ENCODE peak calls at places on chromosomes 12 and 14, in eight cellular contexts. One of them, this sample, is unnamed.
A peak's percentile ranks its signal among the peaks of the same experiment; 100 is the strongest.

GRCh38 chr14:55581011-55581806 is 1.2 kb downstream of the KTN1 start:
- DNase-seq in CD4-positive, alpha-beta T cell: peak; percentile 15
- DNase-seq in B cell: peak; percentile 38
- DNase-seq in fibroblast of pulmonary artery: peak; percentile 38
- DNase-seq in RWPE1: peak; percentile 35
- DNase-seq in endothelial cell of umbilical vein: peak; percentile 47
- DNase-seq in PC-3: peak; percentile 65
- DNase-seq in neural crest cell: peak; percentile 21
- DNase-seq in this sample: no peak

GRCh38 chr12:115261249-115261648 is 577.3 kb upstream of the TBX3 start:
- DNase-seq in CD4-positive, alpha-beta T cell: no peak
- DNase-seq in fibroblast of pulmonary artery: no peak
- DNase-seq in endothelial cell of umbilical vein: no peak
- DNase-seq in B cell: no peak
- DNase-seq in neural crest cell: no peak
- DNase-seq in RWPE1: no peak
- DNase-seq in PC-3: no peak
- DNase-seq in this sample: no peak

GRCh38 chr14:76924363-76925151 is 98.3 kb downstream of the LRRC74A start:
- DNase-seq in CD4-positive, alpha-beta T cell: peak; percentile 29
- DNase-seq in RWPE1: no peak
- DNase-seq in B cell: no peak
- DNase-seq in fibroblast of pulmonary artery: no peak
- DNase-seq in endothelial cell of umbilical vein: no peak
- DNase-seq in neural crest cell: no peak
- DNase-seq in PC-3: no peak
- DNase-seq in this sample: no peak

GRCh38 chr12:48352157-48352775 is 1.5 kb upstream of the ZNF641 start:
- DNase-seq in neural crest cell: no peak
- DNase-seq in RWPE1: no peak
- DNase-seq in endothelial cell of umbilical vein: no peak
- DNase-seq in PC-3: no peak
- DNase-seq in B cell: no peak
- DNase-seq in fibroblast of pulmonary artery: no peak
- DNase-seq in CD4-positive, alpha-beta T cell: no peak
- DNase-seq in this sample: no peak

GRCh38 chr12:851913-852312 is 97.6 kb downstream of the RAD52 start:
- DNase-seq in B cell: no peak
- DNase-seq in fibroblast of pulmonary artery: peak; percentile 83
- DNase-seq in PC-3: peak; percentile 73
- DNase-seq in neural crest cell: no peak
- DNase-seq in endothelial cell of umbilical vein: peak; percentile 76
- DNase-seq in RWPE1: peak; percentile 36
- DNase-seq in CD4-positive, alpha-beta T cell: no peak
- DNase-seq in this sample: peak; percentile 27

GRCh38 chr14:22998324-22999012 is 11.5 kb downstream of the C14orf93 start:
- DNase-seq in fibroblast of pulmonary artery: no peak
- DNase-seq in endothelial cell of umbilical vein: no peak
- DNase-seq in neural crest cell: no peak
- DNase-seq in PC-3: no peak
- DNase-seq in RWPE1: no peak
- DNase-seq in B cell: no peak
- DNase-seq in CD4-positive, alpha-beta T cell: no peak
- DNase-seq in this sample: no peak

GRCh38 chr12:11814362-11814761 is 164.9 kb downstream of the ETV6 start:
- DNase-seq in PC-3: peak; percentile 54
- DNase-seq in RWPE1: peak; percentile 43
- DNase-seq in endothelial cell of umbilical vein: peak; percentile 76
- DNase-seq in fibroblast of pulmonary artery: peak; percentile 64
- DNase-seq in neural crest cell: no peak
- DNase-seq in CD4-positive, alpha-beta T cell: no peak
- DNase-seq in B cell: no peak
- DNase-seq in this sample: no peak

GRCh38 chr14:21070083-21070609 is at the start of gene ARHGEF40:
- DNase-seq in RWPE1: peak; percentile 43
- DNase-seq in B cell: peak; percentile 67
- DNase-seq in PC-3: peak; percentile 30
- DNase-seq in CD4-positive, alpha-beta T cell: no peak
- DNase-seq in neural crest cell: peak; percentile 62
- DNase-seq in fibroblast of pulmonary artery: peak; percentile 41
- DNase-seq in endothelial cell of umbilical vein: peak; percentile 8
- DNase-seq in this sample: no peak

GRCh38 chr12:65490193-65490592 is 211.7 kb downstream of the MSRB3 start:
- DNase-seq in fibroblast of pulmonary artery: peak; percentile 44
- DNase-seq in CD4-positive, alpha-beta T cell: no peak
- DNase-seq in B cell: no peak
- DNase-seq in endothelial cell of umbilical vein: peak; percentile 19
- DNase-seq in PC-3: peak; percentile 35
- DNase-seq in RWPE1: no peak
- DNase-seq in neural crest cell: no peak
- DNase-seq in this sample: no peak

GRCh38 chr14:102042699-102043098 is 44.1 kb downstream of the HSP90AA1 start:
- DNase-seq in fibroblast of pulmonary artery: no peak
- DNase-seq in RWPE1: no peak
- DNase-seq in CD4-positive, alpha-beta T cell: no peak
- DNase-seq in B cell: no peak
- DNase-seq in PC-3: no peak
- DNase-seq in neural crest cell: no peak
- DNase-seq in endothelial cell of umbilical vein: no peak
- DNase-seq in this sample: no peak

GRCh38 chr12:57727758-57728395 is 10.7 kb downstream of the AGAP2 start:
- DNase-seq in PC-3: no peak
- DNase-seq in endothelial cell of umbilical vein: no peak
- DNase-seq in neural crest cell: no peak
- DNase-seq in RWPE1: no peak
- DNase-seq in CD4-positive, alpha-beta T cell: no peak
- DNase-seq in fibroblast of pulmonary artery: no peak
- DNase-seq in B cell: no peak
- DNase-seq in this sample: no peak

GRCh38 chr12:121797937-121798801 is 4.7 kb upstream of the RHOF start:
- DNase-seq in PC-3: peak; percentile 62
- DNase-seq in fibroblast of pulmonary artery: no peak
- DNase-seq in B cell: no peak
- DNase-seq in CD4-positive, alpha-beta T cell: no peak
- DNase-seq in RWPE1: no peak
- DNase-seq in endothelial cell of umbilical vein: peak; percentile 55
- DNase-seq in neural crest cell: no peak
- DNase-seq in this sample: no peak

GRCh38 chr14:27184371-27184901 is 586.6 kb upstream of the NOVA1 start:
- DNase-seq in endothelial cell of umbilical vein: peak; percentile 7
- DNase-seq in fibroblast of pulmonary artery: peak; percentile 5
- DNase-seq in PC-3: peak; percentile 40
- DNase-seq in B cell: no peak
- DNase-seq in CD4-positive, alpha-beta T cell: no peak
- DNase-seq in RWPE1: no peak
- DNase-seq in neural crest cell: no peak
- DNase-seq in this sample: no peak

GRCh38 chr14:76698191-76698590 is 63.1 kb upstream of the VASH1 start:
- DNase-seq in endothelial cell of umbilical vein: no peak
- DNase-seq in CD4-positive, alpha-beta T cell: no peak
- DNase-seq in neural crest cell: no peak
- DNase-seq in fibroblast of pulmonary artery: no peak
- DNase-seq in PC-3: no peak
- DNase-seq in RWPE1: no peak
- DNase-seq in B cell: no peak
- DNase-seq in this sample: no peak

GRCh38 chr12:30067156-30067555 is 283.4 kb upstream of the TMTC1 start:
- DNase-seq in CD4-positive, alpha-beta T cell: no peak
- DNase-seq in PC-3: no peak
- DNase-seq in B cell: no peak
- DNase-seq in endothelial cell of umbilical vein: no peak
- DNase-seq in neural crest cell: no peak
- DNase-seq in fibroblast of pulmonary artery: peak; percentile 23
- DNase-seq in RWPE1: no peak
- DNase-seq in this sample: no peak

GRCh38 chr12:56104815-56105476 is 587 bp downstream of the PA2G4 start:
- DNase-seq in neural crest cell: no peak
- DNase-seq in endothelial cell of umbilical vein: peak; percentile 32
- DNase-seq in CD4-positive, alpha-beta T cell: peak; percentile 15
- DNase-seq in B cell: no peak
- DNase-seq in RWPE1: no peak
- DNase-seq in fibroblast of pulmonary artery: no peak
- DNase-seq in PC-3: peak; percentile 13
- DNase-seq in this sample: no peak

GRCh38 chr12:32027684-32028355 is 68.6 kb downstream of the RESF1 start:
- DNase-seq in neural crest cell: no peak
- DNase-seq in endothelial cell of umbilical vein: no peak
- DNase-seq in B cell: peak; percentile 40
- DNase-seq in fibroblast of pulmonary artery: no peak
- DNase-seq in CD4-positive, alpha-beta T cell: no peak
- DNase-seq in PC-3: no peak
- DNase-seq in RWPE1: no peak
- DNase-seq in this sample: no peak

GRCh38 chr14:68981539-68981976 is 2.5 kb upstream of the ACTN1 start:
- DNase-seq in RWPE1: no peak
- DNase-seq in B cell: no peak
- DNase-seq in CD4-positive, alpha-beta T cell: no peak
- DNase-seq in fibroblast of pulmonary artery: peak; percentile 96
- DNase-seq in endothelial cell of umbilical vein: peak; percentile 81
- DNase-seq in neural crest cell: no peak
- DNase-seq in PC-3: no peak
- DNase-seq in this sample: no peak

GRCh38 chr12:106118-106561 is 39.6 kb downstream of the IQSEC3 start:
- DNase-seq in PC-3: no peak
- DNase-seq in endothelial cell of umbilical vein: no peak
- DNase-seq in RWPE1: no peak
- DNase-seq in B cell: peak; percentile 68
- DNase-seq in fibroblast of pulmonary artery: no peak
- DNase-seq in neural crest cell: no peak
- DNase-seq in CD4-positive, alpha-beta T cell: no peak
- DNase-seq in this sample: no peak

GRCh38 chr14:59890676-59891075 is 20.1 kb upstream of the RTN1 start:
- DNase-seq in B cell: no peak
- DNase-seq in RWPE1: no peak
- DNase-seq in fibroblast of pulmonary artery: no peak
- DNase-seq in PC-3: no peak
- DNase-seq in CD4-positive, alpha-beta T cell: no peak
- DNase-seq in neural crest cell: no peak
- DNase-seq in endothelial cell of umbilical vein: no peak
- DNase-seq in this sample: no peak

GRCh38 chr14:91242635-91243034 is 1.9 kb downstream of the GPR68 start:
- DNase-seq in CD4-positive, alpha-beta T cell: no peak
- DNase-seq in PC-3: no peak
- DNase-seq in RWPE1: no peak
- DNase-seq in endothelial cell of umbilical vein: no peak
- DNase-seq in fibroblast of pulmonary artery: no peak
- DNase-seq in neural crest cell: no peak
- DNase-seq in B cell: no peak
- DNase-seq in this sample: no peak

GRCh38 chr12:442235-442884 is 17.4 kb upstream of the B4GALNT3 start:
- DNase-seq in fibroblast of pulmonary artery: peak; percentile 64
- DNase-seq in PC-3: peak; percentile 82
- DNase-seq in B cell: no peak
- DNase-seq in neural crest cell: peak; percentile 79
- DNase-seq in CD4-positive, alpha-beta T cell: peak; percentile 37
- DNase-seq in RWPE1: peak; percentile 51
- DNase-seq in endothelial cell of umbilical vein: peak; percentile 59
- DNase-seq in this sample: peak; percentile 5

GRCh38 chr12:22408605-22409004 is 74.1 kb upstream of the ST8SIA1 start:
- DNase-seq in CD4-positive, alpha-beta T cell: no peak
- DNase-seq in B cell: no peak
- DNase-seq in PC-3: no peak
- DNase-seq in neural crest cell: no peak
- DNase-seq in fibroblast of pulmonary artery: no peak
- DNase-seq in RWPE1: no peak
- DNase-seq in endothelial cell of umbilical vein: no peak
- DNase-seq in this sample: no peak

GRCh38 chr14:102020058-102020971 is 55.9 kb downstream of the DYNC1H1 start:
- DNase-seq in RWPE1: no peak
- DNase-seq in endothelial cell of umbilical vein: no peak
- DNase-seq in PC-3: peak; percentile 88
- DNase-seq in B cell: no peak
- DNase-seq in fibroblast of pulmonary artery: no peak
- DNase-seq in CD4-positive, alpha-beta T cell: peak; percentile 26
- DNase-seq in neural crest cell: no peak
- DNase-seq in this sample: peak; percentile 38

GRCh38 chr14:100547633-100548294 is 39.5 kb downstream of the BEGAIN start:
- DNase-seq in neural crest cell: no peak
- DNase-seq in CD4-positive, alpha-beta T cell: peak; percentile 66
- DNase-seq in fibroblast of pulmonary artery: peak; percentile 50
- DNase-seq in B cell: peak; percentile 75
- DNase-seq in endothelial cell of umbilical vein: peak; percentile 34
- DNase-seq in RWPE1: peak; percentile 53
- DNase-seq in PC-3: peak; percentile 97
- DNase-seq in this sample: no peak

GRCh38 chr12:3655331-3655900 is 97.5 kb downstream of the CRACR2A start:
- DNase-seq in PC-3: peak; percentile 42
- DNase-seq in CD4-positive, alpha-beta T cell: no peak
- DNase-seq in fibroblast of pulmonary artery: peak; percentile 21
- DNase-seq in endothelial cell of umbilical vein: peak; percentile 4
- DNase-seq in neural crest cell: no peak
- DNase-seq in B cell: no peak
- DNase-seq in RWPE1: peak; percentile 9
- DNase-seq in this sample: no peak
- TF ChIP-seq CTCF in PC-3: peak; percentile 60
- TF ChIP-seq CTCF in CD4-positive, alpha-beta T cell: no peak
- TF ChIP-seq CTCF in fibroblast of pulmonary artery: peak; percentile 47
- TF ChIP-seq CTCF in endothelial cell of umbilical vein: peak; percentile 23
- TF ChIP-seq CTCF in neural crest cell: peak; percentile 46
- TF ChIP-seq CTCF in B cell: no peak
- TF ChIP-seq CTCF in RWPE1: no peak
- TF ChIP-seq CTCF in this sample: peak; percentile 43

GRCh38 chr12:117590999-117591398 is 229.6 kb upstream of the NOS1 start:
- DNase-seq in CD4-positive, alpha-beta T cell: no peak
- DNase-seq in PC-3: no peak
- DNase-seq in RWPE1: no peak
- DNase-seq in neural crest cell: no peak
- DNase-seq in B cell: no peak
- DNase-seq in fibroblast of pulmonary artery: no peak
- DNase-seq in endothelial cell of umbilical vein: no peak
- DNase-seq in this sample: no peak
- TF ChIP-seq CTCF in CD4-positive, alpha-beta T cell: no peak
- TF ChIP-seq CTCF in PC-3: peak; percentile 40
- TF ChIP-seq CTCF in RWPE1: no peak
- TF ChIP-seq CTCF in neural crest cell: no peak
- TF ChIP-seq CTCF in B cell: no peak
- TF ChIP-seq CTCF in fibroblast of pulmonary artery: no peak
- TF ChIP-seq CTCF in endothelial cell of umbilical vein: peak; percentile 5
- TF ChIP-seq CTCF in this sample: no peak

DNA sequence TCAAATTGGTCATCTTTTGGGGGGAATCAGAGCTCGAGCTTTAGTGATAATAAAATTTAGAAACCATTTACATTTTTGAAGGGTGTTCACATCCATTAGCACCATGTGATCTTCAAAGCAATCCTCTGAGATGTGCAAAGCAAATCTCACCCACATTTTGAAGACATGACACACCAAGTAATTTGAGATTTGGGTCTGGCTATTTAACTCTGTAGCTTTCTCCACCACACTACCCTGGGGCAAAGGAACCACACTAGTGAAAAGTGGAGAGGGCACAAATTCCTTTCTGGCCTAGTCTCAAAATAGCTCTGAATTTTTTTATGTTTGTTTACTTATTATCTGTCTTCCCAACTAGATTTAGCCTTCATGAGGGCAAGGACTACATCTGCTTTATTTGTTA is 46.6 kb upstream of the TMEM233 start:
- DNase-seq in neural crest cell: no peak
- DNase-seq in CD4-positive, alpha-beta T cell: no peak
- DNase-seq in fibroblast of pulmonary artery: no peak
- DNase-seq in endothelial cell of umbilical vein: no peak
- DNase-seq in B cell: no peak
- DNase-seq in PC-3: peak; percentile 12
- DNase-seq in RWPE1: no peak
- DNase-seq in this sample: no peak
- TF ChIP-seq CTCF in neural crest cell: no peak
- TF ChIP-seq CTCF in CD4-positive, alpha-beta T cell: no peak
- TF ChIP-seq CTCF in fibroblast of pulmonary artery: no peak
- TF ChIP-seq CTCF in endothelial cell of umbilical vein: no peak
- TF ChIP-seq CTCF in B cell: no peak
- TF ChIP-seq CTCF in PC-3: no peak
- TF ChIP-seq CTCF in RWPE1: no peak
- TF ChIP-seq CTCF in this sample: no peak

GRCh38 chr12:67222302-67222701 is 46.9 kb upstream of the CAND1 start:
- DNase-seq in endothelial cell of umbilical vein: no peak
- DNase-seq in PC-3: peak; percentile 63
- DNase-seq in RWPE1: peak; percentile 23
- DNase-seq in CD4-positive, alpha-beta T cell: no peak
- DNase-seq in fibroblast of pulmonary artery: peak; percentile 14
- DNase-seq in neural crest cell: no peak
- DNase-seq in B cell: no peak
- DNase-seq in this sample: no peak
- TF ChIP-seq CTCF in endothelial cell of umbilical vein: no peak
- TF ChIP-seq CTCF in PC-3: peak; percentile 63
- TF ChIP-seq CTCF in RWPE1: peak; percentile 35
- TF ChIP-seq CTCF in CD4-positive, alpha-beta T cell: no peak
- TF ChIP-seq CTCF in fibroblast of pulmonary artery: peak; percentile 32
- TF ChIP-seq CTCF in neural crest cell: peak; percentile 58
- TF ChIP-seq CTCF in B cell: no peak
- TF ChIP-seq CTCF in this sample: peak; percentile 19